ENCODE peak calls at places on chromosomes 2 and 18, in six cellular contexts. T is iPS DF 6.9, S is right lobe of liver, D is lower lobe of right lung, W is left lung, X is sigmoid colon. H is an unnamed sample.

GRCh38 chr2:38866773-38867443 is 8.8 kb downstream of the DHX57 start:
- DNase-seq in T (no peak), S (no peak), D (no peak), W (no peak), X (no peak), H (no peak)

GRCh38 chr2:157758586-157758985 is 117.5 kb downstream of the ACVR1 start:
- DNase-seq in T (no peak), S (no peak), D (no peak), W (no peak), X (no peak), H (no peak)

GRCh38 chr18:49565656-49566055 is 3.8 kb downstream of the LIPG start:
- DNase-seq in T (no peak), S (peak; percentile 80), D (no peak), W (no peak), X (no peak), H (no peak)

GRCh38 chr2:28449489-28450395 is 46.1 kb upstream of the PLB1 start:
- DNase-seq in T (no peak), S (no peak), D (no peak), W (no peak), X (peak; percentile 46), H (no peak)

GRCh38 chr2:19847486-19847885 is 54.3 kb downstream of the TTC32 start:
- DNase-seq in T (no peak), S (no peak), D (no peak), W (no peak), X (no peak), H (no peak)

GRCh38 chr2:105407946-105408743 is 9.3 kb upstream of the FHL2 start:
- DNase-seq in T (no peak), S (no peak), D (no peak), W (no peak), X (no peak), H (no peak)

GRCh38 chr2:105690566-105690965 is 54.1 kb upstream of the NCK2 start:
- DNase-seq in T (no peak), S (peak; percentile 1), D (no peak), W (no peak), X (no peak), H (no peak)

GRCh38 chr2:15943378-15943851 is 3.1 kb downstream of the MYCN start:
- DNase-seq in T (no peak), S (no peak), D (no peak), W (no peak), X (no peak), H (no peak)

GRCh38 chr2:40564174-40564573 is 112.3 kb upstream of the SLC8A1 start:
- DNase-seq in T (no peak), S (no peak), D (no peak), W (no peak), X (no peak), H (no peak)

GRCh38 chr2:67318966-67319590 is 78.1 kb upstream of the ETAA1 start:
- DNase-seq in T (no peak), S (no peak), D (no peak), W (no peak), X (no peak), H (no peak)

GRCh38 chr2:25252291-25253152 is 84.1 kb upstream of the POMC start:
- DNase-seq in T (no peak), S (peak; percentile 70), D (peak; percentile 78), W (peak; percentile 88), X (peak; percentile 81), H (no peak)

GRCh38 chr2:96321230-96322103 is 3.6 kb upstream of the ITPRIPL1 start:
- DNase-seq in T (no peak), S (no peak), D (peak; percentile 62), W (peak; percentile 88), X (no peak), H (no peak)

GRCh38 chr2:197205590-197206215 is 104.9 kb downstream of the ANKRD44 start:
- DNase-seq in T (no peak), S (no peak), D (no peak), W (no peak), X (no peak), H (no peak)

GRCh38 chr2:163943403-163944356 is 207.9 kb upstream of the FIGN start:
- DNase-seq in T (no peak), S (no peak), D (no peak), W (no peak), X (no peak), H (no peak)

GRCh38 chr2:102841107-102841840 is 79.4 kb downstream of the TMEM182 start:
- DNase-seq in T (peak; percentile 67), S (peak; percentile 61), D (peak; percentile 41), W (peak; percentile 37), X (peak; percentile 66), H (no peak)

GRCh38 chr18:70397259-70397925 is 108.5 kb downstream of the SOCS6 start:
- DNase-seq in T (no peak), S (no peak), D (no peak), W (no peak), X (no peak), H (no peak)

GRCh38 chr2:234983011-234983726 is 31.4 kb downstream of the SH3BP4 start:
- DNase-seq in T (no peak), S (no peak), D (no peak), W (no peak), X (no peak), H (no peak)

GRCh38 chr2:199458806-199459285 is 1.1 kb upstream of the SATB2 start:
- DNase-seq in T (no peak), S (no peak), D (peak; percentile 54), W (peak; percentile 86), X (no peak), H (no peak)

GRCh38 chr2:230590333-230590732 is 122.3 kb upstream of the CAB39 start:
- DNase-seq in T (no peak), S (no peak), D (no peak), W (no peak), X (no peak), H (no peak)

GRCh38 chr2:230589497-230590015 is 123.1 kb upstream of the CAB39 start:
- DNase-seq in T (no peak), S (no peak), D (no peak), W (no peak), X (no peak), H (no peak)

GRCh38 chr2:230591850-230592249 is 120.8 kb upstream of the CAB39 start:
- DNase-seq in T (no peak), S (no peak), D (no peak), W (no peak), X (no peak), H (no peak)

GRCh38 chr2:230586328-230586982 is 126.2 kb upstream of the CAB39 start:
- DNase-seq in T (no peak), S (no peak), D (no peak), W (no peak), X (no peak), H (no peak)

DNA sequence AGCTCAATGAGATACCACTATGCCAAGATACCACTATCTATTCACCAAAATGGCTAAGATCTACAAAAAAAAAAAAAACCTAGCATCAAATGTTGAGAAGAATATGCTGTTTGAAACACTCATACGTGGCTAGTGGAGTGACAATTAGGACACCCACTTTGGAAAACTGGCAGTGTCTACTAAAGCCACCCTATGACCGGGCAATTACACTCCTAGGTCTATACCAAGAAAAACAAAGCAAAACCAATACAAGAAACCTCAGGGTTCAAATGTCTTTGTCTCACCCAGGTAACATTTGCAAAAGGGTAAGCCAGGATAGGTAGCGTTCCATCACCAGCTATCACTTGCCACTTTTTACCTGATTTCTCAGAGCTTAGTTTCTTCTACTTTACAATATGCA is 123.6 kb upstream of the CAB39 start:
- DNase-seq in T (no peak), S (no peak), D (no peak), W (no peak), X (no peak), H (no peak)
- H3K4me3 ChIP-seq in T (no peak overlapping the region), S (no peak overlapping the region), D (no peak overlapping the region), W (no peak overlapping the region), X (no peak overlapping the region), H (no peak overlapping the region)

GRCh38 chr2:69801745-69802144 is 27.7 kb upstream of the GMCL1 start:
- DNase-seq in T (no peak), S (no peak), D (no peak), W (no peak), X (no peak), H (no peak)

GRCh38 chr2:69807821-69808540 is 21.5 kb upstream of the GMCL1 start:
- DNase-seq in T (no peak), S (no peak), D (no peak), W (no peak), X (no peak), H (no peak)

GRCh38 chr2:69804416-69804815 is 25.0 kb upstream of the GMCL1 start:
- DNase-seq in T (no peak), S (no peak), D (no peak), W (no peak), X (no peak), H (no peak)

GRCh38 chr2:69810550-69810949 is 18.9 kb upstream of the GMCL1 start:
- DNase-seq in T (no peak), S (no peak), D (no peak), W (no peak), X (no peak), H (no peak)

DNA sequence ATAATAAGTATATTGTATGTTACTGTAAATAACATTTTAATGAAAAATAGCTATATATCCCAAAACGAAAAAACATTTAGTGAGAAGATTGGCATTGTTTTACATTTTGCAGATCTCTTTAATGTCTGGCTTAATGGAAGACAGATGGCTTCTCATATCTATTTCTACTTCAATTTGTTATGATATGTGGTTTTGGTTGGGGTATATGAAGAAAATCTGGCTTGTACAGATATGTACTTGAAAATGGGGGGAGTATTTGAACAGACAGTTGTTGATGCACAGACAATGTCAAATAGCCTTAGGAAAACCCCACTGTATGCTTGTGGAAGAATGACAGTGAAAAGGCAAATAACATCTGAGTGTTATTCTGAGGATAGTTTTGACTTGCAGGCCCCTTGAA is 23.6 kb upstream of the GMCL1 start:
- DNase-seq in T (no peak), S (no peak), D (no peak), W (no peak), X (no peak), H (no peak)
- H3K4me1 ChIP-seq in T (no peaks in the 10 kb centered on the region), S (no peaks in the 10 kb centered on the region), D (no peaks in the 10 kb centered on the region), W (no peaks in the 10 kb centered on the region), X (no peaks in the 10 kb centered on the region), H (no peaks in the 10 kb centered on the region)

GRCh38 chr2:190407662-190408537 is at the start of gene MFSD6:
- DNase-seq in T (no peak), S (peak; percentile 63), D (peak; percentile 80), W (peak; percentile 91), X (peak; percentile 77), H (no peak)

GRCh38 chr2:190406805-190407204 is 1.4 kb upstream of the MFSD6 start:
- DNase-seq in T (no peak), S (no peak), D (no peak), W (no peak), X (no peak), H (no peak)

GRCh38 chr2:190405995-190406394 is 2.2 kb upstream of the MFSD6 start:
- DNase-seq in T (no peak), S (no peak), D (no peak), W (no peak), X (no peak), H (no peak)

GRCh38 chr2:190408538-190409271 is 550 bp downstream of the MFSD6 start:
- DNase-seq in T (no peak), S (peak; percentile 52), D (peak; percentile 78), W (peak; percentile 91), X (peak; percentile 73), H (no peak)

GRCh38 chr2:190407246-190407661 is 901 bp upstream of the MFSD6 start:
- DNase-seq in T (no peak), S (no peak), D (no peak), W (no peak), X (no peak), H (no peak)
- H3K4me3 ChIP-seq in T (peak overlapping the region; percentile 90), S (no peak overlapping the region), D (peak overlapping the region; percentile 73), W (peak overlapping the region; percentile 80), X (peak overlapping the region; percentile 98), H (peak overlapping the region; percentile 87)

GRCh38 chr2:190653931-190654330 is 5.0 kb downstream of the NAB1 start:
- DNase-seq in T (no peak), S (no peak), D (no peak), W (no peak), X (no peak), H (no peak)
- H3K4me1 ChIP-seq in T (peaks cover 1% of the 10 kb centered on the region), S (no peaks in the 10 kb centered on the region), D (peaks cover 43% of the 10 kb centered on the region), W (peaks cover 8% of the 10 kb centered on the region), X (peaks cover 64% of the 10 kb centered on the region), H (peaks cover 22% of the 10 kb centered on the region)